ENCODE peak calls at places on chromosomes 3 and 15, in four cellular contexts. W is IMR-90, V is K562, B is GM12878. Q is an unnamed sample.

GRCh38 chr15:89836255-89837133 is 21.8 kb upstream of the ANPEP start:
- DNase-seq in W (peak; percentile 96), V (no peak), B (no peak), Q (no peak)

GRCh38 chr3:86988235-86988634 is 2.7 kb downstream of the VGLL3 start:
- DNase-seq in W (peak; percentile 94), V (no peak), B (no peak), Q (peak; percentile 48)

GRCh38 chr15:68730491-68731317 is 90.0 kb downstream of the ANP32A start:
- DNase-seq in W (peak; percentile 51), V (peak; percentile 23), B (no peak), Q (peak; percentile 68)

GRCh38 chr3:63937661-63938651 is 25.8 kb upstream of the SCAANT1 start:
- DNase-seq in W (no peak), V (peak; percentile 8), B (peak; percentile 55), Q (no peak)

GRCh38 chr3:20739814-20740213 is 553.8 kb upstream of the SGO1 start:
- DNase-seq in W (no peak), V (no peak), B (no peak), Q (no peak)

GRCh38 chr3:106435899-106436453 is 567.2 kb upstream of the CBLB start:
- DNase-seq in W (no peak), V (no peak), B (no peak), Q (no peak)

GRCh38 chr3:114716916-114717315 is 423.1 kb downstream of the TIGIT start:
- DNase-seq in W (no peak), V (no peak), B (no peak), Q (no peak)

GRCh38 chr3:71109241-71109976 is 474.1 kb downstream of the FOXP1 start:
- DNase-seq in W (peak; percentile 90), V (no peak), B (no peak), Q (no peak)

GRCh38 chr3:153242900-153243299 is 80.9 kb downstream of the RAP2B start:
- DNase-seq in W (no peak), V (no peak), B (no peak), Q (no peak)

GRCh38 chr15:47603026-47603425 is 114.3 kb upstream of the SEMA6D start:
- DNase-seq in W (peak; percentile 55), V (no peak), B (no peak), Q (no peak)

GRCh38 chr15:38148476-38148875 is 104.2 kb upstream of the SPRED1 start:
- DNase-seq in W (no peak), V (no peak), B (no peak), Q (no peak)

GRCh38 chr3:127545711-127546457 is 44.6 kb downstream of the TPRA1 start:
- DNase-seq in W (no peak), V (no peak), B (no peak), Q (no peak)

GRCh38 chr15:81294501-81294850 is 29.5 kb downstream of the STARD5 start:
- DNase-seq in W (no peak), V (no peak), B (no peak), Q (no peak)

GRCh38 chr3:117531078-117531477 is 821.5 kb downstream of the TUSC7 start:
- DNase-seq in W (no peak), V (no peak), B (no peak), Q (no peak)

GRCh38 chr3:48598323-48599076 is 3.4 kb upstream of the COL7A1 start:
- DNase-seq in W (peak; percentile 94), V (no peak), B (no peak), Q (peak; percentile 48)

GRCh38 chr3:105364113-105364512 is 2.6 kb upstream of the ALCAM start:
- DNase-seq in W (peak; percentile 84), V (no peak), B (no peak), Q (no peak)

GRCh38 chr3:44529927-44530326 is 25.1 kb upstream of the ZKSCAN7 start:
- DNase-seq in W (peak; percentile 23), V (no peak), B (no peak), Q (no peak)

GRCh38 chr3:80771085-80771484 is 990.4 kb downstream of the GBE1 start:
- DNase-seq in W (no peak), V (peak; percentile 26), B (peak; percentile 27), Q (peak; percentile 4)

GRCh38 chr15:58453931-58454793 is 22.4 kb downstream of the LIPC start:
- DNase-seq in W (no peak), V (peak; percentile 25), B (no peak), Q (no peak)

DNA sequence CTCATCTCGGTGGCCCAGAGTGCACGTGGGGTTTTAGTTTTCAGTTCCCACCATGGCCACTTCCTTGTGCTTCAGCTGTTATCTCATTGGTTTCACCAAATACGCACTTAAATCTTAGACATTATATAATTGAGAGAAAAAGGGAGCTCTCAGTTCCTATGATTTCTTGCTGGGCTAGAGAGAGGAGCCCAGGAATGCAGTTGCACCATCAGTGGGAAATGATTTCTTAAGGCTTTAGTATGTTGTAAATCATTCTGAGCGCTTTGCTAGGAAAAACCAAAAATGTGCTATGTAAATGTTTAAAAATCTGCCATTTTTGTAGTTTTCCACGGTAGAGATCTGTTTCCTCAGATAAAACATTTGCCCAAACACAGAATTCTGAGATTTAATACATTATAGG is 53.2 kb downstream of the OXNAD1 start:
- DNase-seq in W (peak; percentile 83), V (no peak), B (no peak), Q (no peak)
- TF ChIP-seq ELK1 in W (no peak), V (no peak), B (no peak), Q (no peak)

GRCh38 chr3:111635403-111635802 is 40.3 kb upstream of the ZBED2 start:
- DNase-seq in W (no peak), V (no peak), B (no peak), Q (no peak)
- TF ChIP-seq RAD21 in W (no peak), V (no peak), B (no peak), Q (no peak)

DNA sequence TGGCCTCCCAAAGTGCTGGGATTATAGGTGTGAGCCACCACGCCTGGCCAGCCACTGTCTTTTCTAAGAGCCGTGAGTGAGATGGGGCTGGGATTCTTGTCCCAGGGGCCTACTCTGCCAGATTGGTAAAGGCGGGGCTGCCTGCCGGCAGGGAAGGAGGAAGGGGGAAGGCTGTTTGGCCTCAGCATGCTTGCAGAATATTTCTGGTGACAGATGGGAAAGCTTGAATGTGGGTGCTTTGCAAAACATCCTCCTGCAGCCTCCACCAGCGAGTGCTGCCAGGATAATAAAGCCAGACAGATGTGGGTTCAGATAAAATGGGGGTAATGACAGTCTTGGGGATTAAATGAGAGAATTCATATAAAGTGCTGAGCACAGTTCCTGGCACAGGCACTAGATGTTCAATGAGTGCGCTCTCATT is 19.8 kb upstream of the ACOX2 start:
- DNase-seq in W (no peak), V (no peak), B (no peak), Q (no peak)
- TF ChIP-seq ELK1 in W (no peak), V (no peak), B (no peak), Q (no peak)

DNA sequence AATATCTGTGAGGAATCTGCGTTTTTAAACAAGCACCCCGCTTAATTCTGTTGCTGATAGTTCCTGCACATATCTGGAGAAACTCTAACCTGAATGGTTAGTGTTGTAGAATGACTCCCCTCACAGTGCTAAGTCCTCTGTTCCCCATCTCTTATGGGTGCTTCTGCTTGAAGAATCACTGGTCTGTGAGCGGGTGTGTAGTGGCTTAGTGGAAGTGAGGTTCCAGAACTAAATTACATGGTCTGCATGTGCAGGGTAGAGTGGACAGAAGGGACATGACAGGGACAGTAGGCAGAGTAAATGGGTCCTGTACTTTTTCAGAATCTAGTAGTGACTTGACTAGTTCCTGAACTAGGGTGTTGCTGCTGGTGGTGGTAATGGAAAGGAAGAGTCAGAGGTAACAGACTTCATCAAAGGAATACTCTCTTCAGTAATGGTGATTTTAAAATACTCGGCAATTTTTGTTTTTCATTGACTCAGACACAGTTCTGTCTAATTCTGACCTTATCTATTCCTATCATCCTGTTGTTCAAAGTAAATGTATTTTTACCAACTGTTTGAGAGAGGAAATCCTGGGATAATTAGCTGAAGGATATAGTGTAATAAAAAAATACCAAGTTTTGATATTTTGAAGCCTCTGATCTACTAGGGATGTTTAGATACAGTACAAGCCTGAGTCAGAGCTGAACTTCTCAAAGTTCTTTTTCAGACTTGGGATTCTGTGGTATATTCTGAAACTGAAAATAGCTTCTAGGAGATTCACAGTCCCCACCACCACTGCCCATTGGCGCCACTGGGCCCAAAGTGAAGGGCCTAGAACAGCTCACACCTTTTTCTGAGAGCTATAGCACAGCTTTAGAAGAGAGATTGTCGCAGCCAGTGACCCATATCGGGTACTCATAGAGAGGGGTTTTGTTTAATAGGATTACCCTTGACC is 55.5 kb downstream of the FNDC3B start:
- DNase-seq in W (peak; percentile 62), V (no peak), B (peak; percentile 62), Q (no peak)
- TF ChIP-seq RAD21 in W (no peak), V (no peak), B (peak; percentile 44), Q (no peak)

DNA sequence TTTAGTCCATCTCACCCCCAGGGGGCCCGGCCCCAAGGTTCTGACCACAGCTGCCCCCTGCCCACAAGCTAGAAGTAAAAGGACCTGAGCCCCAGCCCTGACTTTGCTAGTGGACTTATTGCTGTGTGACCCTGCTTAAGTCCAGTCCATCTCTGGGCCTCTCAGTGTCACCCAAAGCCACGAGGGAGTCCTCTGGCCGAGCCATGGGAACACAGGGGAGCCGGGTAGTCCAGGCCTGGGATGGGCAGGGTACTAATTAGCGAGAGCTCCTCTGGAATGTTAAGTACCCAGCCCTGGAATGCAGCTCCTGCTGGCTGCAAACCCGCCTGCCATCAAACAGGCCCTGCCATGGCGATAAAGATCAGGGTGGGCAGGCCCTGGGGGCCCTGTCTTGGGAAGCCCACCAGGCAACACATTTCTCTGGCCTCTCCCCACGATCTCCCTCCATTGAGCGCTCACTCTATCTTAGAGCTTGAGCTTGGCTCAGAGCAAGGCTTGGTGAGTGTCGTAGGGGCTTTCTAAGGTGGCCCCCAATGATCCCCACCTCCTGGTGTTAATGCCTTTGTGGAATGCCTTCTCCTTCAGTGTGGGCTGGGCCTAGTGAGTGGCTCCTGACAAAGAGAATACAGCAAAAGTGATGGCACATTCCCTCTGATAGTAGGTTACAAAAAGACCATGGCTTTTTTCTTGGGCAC is 133.0 kb downstream of the SMAD6 start:
- DNase-seq in W (no peak), V (no peak), B (no peak), Q (no peak)
- TF ChIP-seq ELK1 in W (no peak), V (no peak), B (no peak), Q (no peak)

DNA sequence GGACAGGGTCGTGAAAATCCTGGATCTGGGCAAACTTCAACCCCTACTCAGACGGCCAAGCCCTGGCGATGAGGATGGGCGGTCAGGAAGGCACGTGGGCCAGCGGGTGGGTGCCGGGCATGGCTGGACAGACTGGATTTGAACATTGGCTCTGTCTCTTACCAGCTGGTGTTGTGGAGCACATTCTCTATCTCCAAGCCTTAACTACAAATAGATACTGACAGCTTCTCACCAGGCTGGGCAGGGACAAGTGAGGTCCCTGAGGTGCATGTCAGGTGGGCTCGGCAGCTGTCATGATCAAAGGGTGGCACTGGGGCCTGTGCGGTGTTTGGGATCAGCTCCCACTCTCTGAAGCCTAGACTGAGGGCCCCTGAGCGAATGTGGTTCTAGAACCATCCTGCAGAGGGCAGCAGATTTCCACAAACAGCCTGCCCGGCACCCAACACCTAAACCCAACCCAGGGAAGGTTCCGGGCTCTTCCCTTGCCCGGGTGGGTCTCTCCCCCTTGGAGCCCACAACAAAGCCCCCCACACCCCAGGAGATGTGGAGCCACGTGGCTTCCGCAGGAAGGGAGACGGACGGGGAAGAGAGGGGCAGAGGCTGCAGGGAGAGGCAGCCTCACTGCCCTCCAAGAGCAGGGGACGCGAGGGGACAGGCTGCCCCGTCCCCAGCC is 58.4 kb downstream of the RGMA start:
- DNase-seq in W (peak; percentile 47), V (peak; percentile 81), B (peak; percentile 7), Q (peak; percentile 69)
- TF ChIP-seq RAD21 in W (peak; percentile 81), V (peak; percentile 67), B (peak; percentile 78), Q (peak; percentile 94)

Q was measured in A549.